ENCODE peak calls at places on chromosome 10, in four cellular contexts. N is T-helper 17 cell; A is fibroblast of pulmonary artery; F is naive thymus-derived CD8-positive, alpha-beta T cell. V is an unnamed sample.

GRCh38 chr10:131697461-131698128 is 203.2 kb upstream of the PPP2R2D start:
- DNase-seq in N (no peak), A (no peak), F (no peak), V (no peak)

GRCh38 chr10:98262571-98262970 is 5.4 kb downstream of the LOXL4 start:
- DNase-seq in N (no peak), A (peak), F (no peak), V (no peak)

GRCh38 chr10:127908106-127908957 is 1.4 kb downstream of the PTPRE start:
- DNase-seq in N (no peak), A (peak), F (no peak), V (no peak)

GRCh38 chr10:32073676-32074075 is 17.5 kb upstream of the KIF5B start:
- DNase-seq in N (no peak), A (peak), F (no peak), V (no peak)

GRCh38 chr10:3500408-3500856 is 284.6 kb downstream of the KLF6 start:
- DNase-seq in N (no peak), A (peak), F (no peak), V (no peak)

GRCh38 chr10:12389154-12389734 is 39.9 kb downstream of the CAMK1D start:
- DNase-seq in N (no peak), A (no peak), F (no peak), V (no peak)

GRCh38 chr10:110822708-110823291 is 48.9 kb upstream of the PDCD4 start:
- DNase-seq in N (no peak), A (no peak), F (no peak), V (no peak)

GRCh38 chr10:81479316-81479715 is 395.7 kb upstream of the NRG3 start:
- DNase-seq in N (no peak), A (no peak), F (no peak), V (no peak)

GRCh38 chr10:103120977-103121735 is 71.9 kb downstream of the NT5C2 start:
- DNase-seq in N (no peak), A (peak), F (no peak), V (no peak)

GRCh38 chr10:67923551-67923950 is 39.1 kb downstream of the SIRT1 start:
- DNase-seq in N (no peak), A (no peak), F (no peak), V (no peak)

GRCh38 chr10:102435529-102436233 is 3.3 kb upstream of the CUEDC2 start:
- DNase-seq in N (no peak), A (peak), F (no peak), V (no peak)

GRCh38 chr10:112286837-112287818 is 3.9 kb downstream of the TECTB start:
- DNase-seq in N (no peak), A (no peak), F (no peak), V (no peak)

GRCh38 chr10:34189830-34190229 is 625.3 kb downstream of the PARD3 start:
- DNase-seq in N (no peak), A (no peak), F (no peak), V (no peak)

GRCh38 chr10:19531324-19531723 is 284.9 kb upstream of the PLXDC2 start:
- DNase-seq in N (no peak), A (no peak), F (no peak), V (no peak)

GRCh38 chr10:7795605-7796004 is 7.6 kb downstream of the ATP5F1C start:
- DNase-seq in N (no peak), A (peak), F (no peak), V (no peak)

GRCh38 chr10:118856106-118856505 is 101.3 kb upstream of the CACUL1 start:
- DNase-seq in N (no peak), A (no peak), F (no peak), V (no peak)

GRCh38 chr10:120414946-120415345 is 42.1 kb upstream of the PLPP4 start:
- DNase-seq in N (no peak), A (no peak), F (no peak), V (no peak)

GRCh38 chr10:77889277-77889903 is 37.2 kb downstream of the DLG5 start:
- DNase-seq in N (no peak), A (no peak), F (no peak), V (no peak)

GRCh38 chr10:47026301-47027107 is 115.3 kb downstream of the PTPN20 start:
- DNase-seq in N (no peak), A (no peak), F (no peak), V (no peak)

GRCh38 chr10:93790454-93790853 is 32.7 kb downstream of the LGI1 start:
- DNase-seq in N (no peak), A (no peak), F (no peak), V (no peak)

GRCh38 chr10:61791216-61791615 is 110.3 kb upstream of the ARID5B start:
- DNase-seq in N (no peak), A (no peak), F (no peak), V (no peak)

GRCh38 chr10:24526085-24526649 is 197.5 kb downstream of the ARHGAP21 start:
- DNase-seq in N (no peak), A (no peak), F (no peak), V (no peak)

GRCh38 chr10:49379596-49380410 is 16.1 kb downstream of the DRGX start:
- DNase-seq in N (no peak), A (no peak), F (no peak), V (no peak)

GRCh38 chr10:123323884-123324283 is 169.7 kb downstream of the BUB3 start:
- DNase-seq in N (no peak), A (no peak), F (no peak), V (no peak)

GRCh38 chr10:119306514-119306951 is 99.2 kb downstream of the GRK5 start:
- DNase-seq in N (peak), A (no peak), F (peak), V (peak)

GRCh38 chr10:100983868-100984669 is 3.2 kb downstream of the MRPL43 start:
- DNase-seq in N (no peak), A (no peak), F (no peak), V (no peak)